ENCODE peak calls at places on chromosomes 6 and 20, in nine cellular contexts. T is GM13977, X is transverse colon, P is thoracic aorta, D is nephron progenitor cell, M is AG09309, Z is dorsolateral prefrontal cortex, I is stomach, O is heart right ventricle. L is an unnamed sample.

GRCh38 chr20:21862224-21862927 is 156.9 kb downstream of the PAX1 start:
- DNase-seq in X (no peak), Z (no peak), T (no peak), D (peak; percentile 7), O (no peak), P (no peak), I (no peak), M (no peak), L (no peak)

GRCh38 chr6:53628354-53629119 is 37.0 kb downstream of the KLHL31 start:
- DNase-seq in X (no peak), D (no peak), T (no peak), I (no peak), Z (no peak), P (no peak), O (no peak), M (peak; percentile 99), L (no peak)

GRCh38 chr6:132814716-132815570 is 574 bp downstream of the RPS12 start:
- DNase-seq in X (peak; percentile 11), I (no peak), M (no peak), T (no peak), Z (no peak), D (no peak), P (no peak), O (peak; percentile 6), L (peak; percentile 20)

GRCh38 chr6:52376763-52377162 is 14.8 kb downstream of the PAQR8 start:
- DNase-seq in I (no peak), T (no peak), P (no peak), Z (no peak), M (no peak), X (no peak), D (no peak), O (no peak), L (no peak)

GRCh38 chr6:99613398-99613704 is 6.7 kb downstream of the PRDM13 start:
- DNase-seq in O (no peak), M (no peak), D (peak; percentile 79), Z (no peak), I (no peak), X (peak; percentile 38), T (peak; percentile 81), P (no peak), L (peak; percentile 49)

GRCh38 chr20:25178563-25179438 is 16.7 kb upstream of the ENTPD6 start:
- DNase-seq in Z (no peak), M (peak; percentile 73), P (no peak), I (peak; percentile 33), T (peak; percentile 67), X (no peak), D (peak; percentile 20), O (no peak), L (peak; percentile 14)

GRCh38 chr6:83193747-83194582 is 808 bp downstream of the RWDD2A start:
- DNase-seq in D (peak; percentile 79), Z (peak; percentile 58), I (peak; percentile 51), T (peak; percentile 44), X (peak; percentile 57), O (peak; percentile 37), P (no peak), M (no peak), L (peak; percentile 15)

GRCh38 chr20:43658068-43658722 is 8.7 kb upstream of the MYBL2 start:
- DNase-seq in I (no peak), M (no peak), X (no peak), P (no peak), T (no peak), O (no peak), D (no peak), Z (no peak), L (peak; percentile 83)

GRCh38 chr6:158061361-158061708 is 79.7 kb downstream of the SYNJ2 start:
- DNase-seq in X (no peak), D (no peak), T (no peak), P (no peak), M (no peak), I (no peak), O (no peak), Z (no peak), L (no peak)

GRCh38 chr20:55135923-55136322 is 660.5 kb downstream of the DOK5 start:
- DNase-seq in D (no peak), O (no peak), M (no peak), I (no peak), T (no peak), P (no peak), X (no peak), Z (no peak), L (no peak)

GRCh38 chr6:148907573-148907972 is 160.7 kb downstream of the UST start:
- DNase-seq in I (no peak), D (no peak), T (peak; percentile 52), O (no peak), M (no peak), Z (no peak), P (no peak), X (no peak), L (no peak)

GRCh38 chr6:158152659-158153058 is 15.4 kb downstream of the SERAC1 start:
- DNase-seq in M (no peak), O (no peak), P (no peak), D (no peak), Z (no peak), I (no peak), T (no peak), X (no peak), L (no peak)

GRCh38 chr6:107215334-107215733 is 100.0 kb upstream of the BEND3 start:
- DNase-seq in I (no peak), Z (no peak), O (no peak), T (no peak), X (no peak), D (no peak), P (no peak), M (no peak), L (no peak)

GRCh38 chr6:121309768-121310473 is 24.4 kb downstream of the TBC1D32 start:
- DNase-seq in X (no peak), O (no peak), M (peak; percentile 13), D (no peak), T (no peak), P (no peak), I (no peak), Z (no peak), L (no peak)

GRCh38 chr6:56101141-56101553 is 146.2 kb downstream of the COL21A1 start:
- DNase-seq in D (no peak), T (no peak), X (no peak), M (peak; percentile 94), Z (no peak), I (no peak), O (no peak), P (no peak), L (no peak)

GRCh38 chr6:47126647-47127339 is 84.7 kb upstream of the ADGRF1 start:
- DNase-seq in X (peak; percentile 48), Z (no peak), M (no peak), I (no peak), P (no peak), D (no peak), O (peak; percentile 47), T (no peak), L (no peak)

GRCh38 chr6:157187182-157188093 is 135.9 kb downstream of the TMEM242 start:
- DNase-seq in I (peak; percentile 62), M (no peak), P (no peak), O (peak; percentile 34), X (no peak), D (peak; percentile 13), Z (no peak), T (no peak), L (no peak)

GRCh38 chr20:41374568-41374920 is 7.9 kb upstream of the EMILIN3 start:
- DNase-seq in P (no peak), Z (no peak), M (no peak), T (no peak), I (no peak), O (no peak), X (no peak), D (no peak), L (no peak)

GRCh38 chr20:43379239-43379917 is 78.3 kb upstream of the SRSF6 start:
- DNase-seq in D (no peak), M (peak; percentile 77), I (no peak), T (no peak), X (no peak), P (no peak), O (no peak), Z (no peak), L (no peak)

DNA sequence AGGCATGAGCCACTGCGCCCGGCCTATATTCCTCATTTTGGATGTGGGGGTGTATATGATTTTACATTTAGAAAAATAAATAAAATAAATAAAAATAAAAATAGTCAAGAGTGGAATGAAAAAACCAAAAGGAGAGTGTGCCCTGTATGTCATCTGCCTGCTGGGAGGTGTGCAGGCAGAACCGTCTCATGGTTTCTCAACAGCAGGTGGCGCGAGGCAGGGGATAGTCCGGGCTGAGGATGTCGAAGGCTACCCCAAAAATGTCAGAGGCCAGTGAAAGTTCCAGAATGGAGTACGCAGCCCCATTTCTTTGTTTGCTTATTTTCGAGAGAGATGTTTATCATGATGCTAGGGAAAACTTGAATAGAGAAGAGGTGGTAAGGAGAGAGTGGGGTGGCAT is 16.4 kb upstream of the KIF16B start:
- DNase-seq in P (no peak), O (no peak), M (no peak), X (no peak), T (no peak), Z (no peak), D (no peak), I (no peak), L (no peak)
- TF ChIP-seq CTCF in P (no peak), O (no peak), M (no peak), X (no peak), T (no peak), Z (no peak), D (no peak), I (no peak), L (no peak)

DNA sequence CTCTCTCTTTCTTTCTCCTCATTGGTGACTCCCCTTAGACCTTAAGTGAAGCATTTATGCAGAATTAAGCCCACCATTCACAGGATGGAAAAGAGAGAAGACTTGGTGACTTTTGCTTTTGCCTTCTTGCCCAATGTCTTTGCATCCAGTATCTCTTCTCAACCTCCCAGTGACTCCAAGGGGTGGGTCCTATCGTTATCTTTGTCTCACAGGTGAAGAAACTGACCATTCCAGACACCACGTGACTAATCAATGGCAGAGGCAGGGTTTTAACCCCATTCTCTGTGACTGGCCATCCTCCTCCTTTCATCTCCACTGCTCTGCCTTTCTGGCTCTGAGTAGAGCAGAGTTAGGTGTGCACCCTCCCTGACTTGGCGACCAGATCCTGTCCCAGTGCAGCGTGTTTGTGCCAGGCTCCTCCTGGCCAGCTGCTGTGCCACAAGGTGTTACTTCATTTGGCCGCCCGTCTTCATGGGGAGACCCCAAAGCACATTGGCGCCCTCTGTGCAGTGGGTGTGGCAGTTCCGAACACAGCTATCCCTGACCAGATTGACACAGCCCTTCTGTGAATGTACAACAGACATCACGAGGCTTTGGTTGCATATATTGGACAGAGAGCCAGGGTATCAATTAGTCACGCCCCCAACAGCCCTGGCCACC is 501.3 kb downstream of the CD83 start:
- DNase-seq in I (no peak), M (no peak), P (no peak), X (no peak), Z (no peak), O (no peak), T (no peak), D (no peak), L (no peak)
- TF ChIP-seq CTCF in I (no peak), M (no peak), P (no peak), X (no peak), Z (no peak), O (no peak), T (no peak), D (no peak), L (no peak)

GRCh38 chr6:115271434-115271833 is 789.3 kb downstream of the FRK start:
- DNase-seq in D (no peak), Z (no peak), X (no peak), O (no peak), T (no peak), P (no peak), M (no peak), I (no peak), L (no peak)
- TF ChIP-seq CTCF in D (peak; percentile 18), Z (no peak), X (no peak), O (no peak), T (no peak), P (no peak), M (no peak), I (no peak), L (no peak)

GRCh38 chr6:142844065-142844755 is 100.8 kb downstream of the HIVEP2 start:
- DNase-seq in M (peak; percentile 33), P (no peak), T (no peak), I (no peak), O (no peak), Z (no peak), X (no peak), D (no peak), L (no peak)
- TF ChIP-seq CTCF in M (no peak), P (no peak), T (no peak), I (no peak), O (no peak), Z (no peak), X (no peak), D (no peak), L (no peak)